ENCODE peak calls at places on chromosomes 7 and 10, in four cellular contexts. R, E, P and I are unnamed samples.

GRCh38 chr10:70782401-70783055 is 2.6 kb downstream of the TBATA start:
- DNase-seq in R (no peak), E (no peak), P (no peak), I (no peak)

GRCh38 chr7:36107926-36108631 is 45.0 kb upstream of the EEPD1 start:
- DNase-seq in R (no peak), E (no peak), P (no peak), I (no peak)

GRCh38 chr7:55992346-55992745 is 28.0 kb downstream of the NIPSNAP2 start:
- DNase-seq in R (no peak), E (no peak), P (no peak), I (no peak)

GRCh38 chr7:155984028-155984607 is 171.9 kb upstream of the SHH start:
- DNase-seq in R (no peak), E (no peak), P (no peak), I (no peak)

GRCh38 chr7:155455776-155456516 is 2.0 kb upstream of the EN2 start:
- DNase-seq in R (no peak), E (no peak), P (no peak), I (no peak)

GRCh38 chr10:98664329-98665042 is 217.8 kb upstream of the HPS1 start:
- DNase-seq in R (no peak), E (no peak), P (no peak), I (no peak)

GRCh38 chr7:32163141-32163806 is 93.1 kb upstream of the PDE1C start:
- DNase-seq in R (no peak), E (no peak), P (peak), I (peak)

GRCh38 chr10:75226656-75227055 is 9.1 kb downstream of the COMTD1 start:
- DNase-seq in R (no peak), E (no peak), P (no peak), I (no peak)

GRCh38 chr10:110344622-110345021 is 39.9 kb upstream of the SMNDC1 start:
- DNase-seq in R (no peak), E (no peak), P (no peak), I (no peak)

GRCh38 chr7:79149831-79150230 is 303.6 kb downstream of the MAGI2 start:
- DNase-seq in R (no peak), E (no peak), P (no peak), I (no peak)

GRCh38 chr10:130843051-130843653 is 468.4 kb downstream of the TCERG1L start:
- DNase-seq in R (no peak), E (no peak), P (no peak), I (no peak)

GRCh38 chr10:126199221-126199998 is 188.9 kb downstream of the ADAM12 start:
- DNase-seq in R (no peak), E (no peak), P (peak), I (peak)

GRCh38 chr7:5041047-5041446 is 4.6 kb upstream of the RBAK start:
- DNase-seq in R (no peak), E (no peak), P (no peak), I (no peak)

GRCh38 chr10:104120061-104120460 is 1.9 kb upstream of the SFR1 start:
- DNase-seq in R (no peak), E (no peak), P (no peak), I (no peak)

GRCh38 chr10:70584941-70585544 is 17.5 kb downstream of the PRF1 start:
- DNase-seq in R (no peak), E (no peak), P (no peak), I (no peak)

GRCh38 chr10:132705173-132705572 is 80.8 kb downstream of the NKX6-2 start:
- DNase-seq in R (no peak), E (no peak), P (no peak), I (no peak)

GRCh38 chr7:3095046-3095445 is 51.4 kb upstream of the CARD11 start:
- DNase-seq in R (no peak), E (peak), P (no peak), I (no peak)

GRCh38 chr7:151793531-151793935 is 83.4 kb downstream of the PRKAG2 start:
- DNase-seq in R (no peak), E (no peak), P (no peak), I (no peak)